ENCODE peak calls at places on chromosomes 6 and 20, in seven cellular contexts. A is neural progenitor cell; R is stimulated activated CD4-positive, alpha-beta T cell treated with anti-CD3 and anti-CD28 coated beads, Interleukin-15, amount 100 ng/mL, for 1 hour; N is head of caudate nucleus; O is GM13977; V is astrocyte of the cerebellum; F is HFFc6. B is an unnamed sample.

GRCh38 chr20:8507231-8507630 is 375.2 kb downstream of the PLCB1 start:
- DNase-seq in O (no peak), V (no peak), R (no peak), F (no peak), N (no peak), A (no peak), B (no peak)

GRCh38 chr20:53089866-53090265 is 117.7 kb downstream of the TSHZ2 start:
- DNase-seq in N (no peak), O (no peak), F (no peak), R (no peak), V (no peak), A (no peak), B (no peak)

GRCh38 chr6:2124260-2124709 is 121.1 kb downstream of the GMDS start:
- DNase-seq in F (no peak), R (no peak), V (no peak), N (no peak), A (no peak), O (no peak), B (no peak)

GRCh38 chr6:107820571-107821261 is 3.4 kb downstream of the SCML4 start:
- DNase-seq in F (no peak), V (peak; percentile 37), N (no peak), O (no peak), A (peak; percentile 23), R (no peak), B (peak; percentile 28)

GRCh38 chr20:21613512-21613911 is 92.0 kb upstream of the PAX1 start:
- DNase-seq in F (no peak), O (no peak), V (no peak), N (no peak), R (no peak), A (no peak), B (no peak)

GRCh38 chr6:149854532-149854931 is 9.6 kb downstream of the LRP11 start:
- DNase-seq in N (no peak), F (no peak), V (no peak), A (no peak), R (no peak), O (no peak), B (no peak)

GRCh38 chr20:17725094-17725835 is 25.5 kb downstream of the BANF2 start:
- DNase-seq in F (no peak), V (no peak), N (no peak), R (no peak), A (no peak), O (no peak), B (no peak)

GRCh38 chr6:37123957-37124729 is 45.8 kb upstream of the PIM1 start:
- DNase-seq in A (no peak), N (no peak), O (no peak), F (no peak), R (no peak), V (no peak), B (no peak)

GRCh38 chr6:52363222-52363867 is 1.4 kb downstream of the PAQR8 start:
- DNase-seq in F (no peak), R (no peak), V (no peak), A (no peak), N (peak; percentile 28), O (no peak), B (peak; percentile 61)

GRCh38 chr20:44056010-44056698 is 130.8 kb downstream of the JPH2 start:
- DNase-seq in F (no peak), O (no peak), R (no peak), A (peak; percentile 72), V (no peak), N (peak; percentile 51), B (peak; percentile 64)

GRCh38 chr6:37131104-37131959 is 38.6 kb upstream of the PIM1 start:
- DNase-seq in A (peak; percentile 55), O (no peak), N (peak; percentile 4), F (no peak), V (peak; percentile 39), R (no peak), B (peak; percentile 35)

GRCh38 chr6:42307141-42307470 is 89.4 kb upstream of the MRPS10 start:
- DNase-seq in A (no peak), R (no peak), V (no peak), N (no peak), O (no peak), F (no peak), B (no peak)

GRCh38 chr6:157047951-157048350 is 270.8 kb downstream of the ARID1B start:
- DNase-seq in A (no peak), O (no peak), N (no peak), V (no peak), R (no peak), F (no peak), B (no peak)

GRCh38 chr6:121732641-121733040 is 297.2 kb downstream of the GJA1 start:
- DNase-seq in F (no peak), O (no peak), V (no peak), A (no peak), R (no peak), N (no peak), B (no peak)

GRCh38 chr6:113818528-113818927 is 38.6 kb upstream of the MARCKS start:
- DNase-seq in O (no peak), A (no peak), V (no peak), N (no peak), F (no peak), R (no peak), B (no peak)

GRCh38 chr6:12483712-12484111 is 193.6 kb downstream of the EDN1 start:
- DNase-seq in O (peak; percentile 22), R (no peak), V (peak; percentile 66), F (peak; percentile 93), N (no peak), A (no peak), B (no peak)

GRCh38 chr6:2970753-2971419 is 481 bp downstream of the SERPINB6 start:
- DNase-seq in N (peak; percentile 80), F (peak; percentile 41), O (peak; percentile 60), R (peak; percentile 42), A (peak; percentile 64), V (no peak), B (peak; percentile 72)

GRCh38 chr20:3801846-3802245 is 5.7 kb downstream of the CDC25B start:
- DNase-seq in O (no peak), R (no peak), A (no peak), F (no peak), V (no peak), N (no peak), B (no peak)

GRCh38 chr20:2038161-2038560 is 44.3 kb upstream of the PDYN start:
- DNase-seq in R (no peak), F (no peak), N (no peak), V (no peak), O (no peak), A (no peak), B (no peak)

GRCh38 chr6:148179786-148180185 is 162.9 kb upstream of the SASH1 start:
- DNase-seq in V (no peak), N (peak; percentile 56), F (no peak), R (no peak), A (peak; percentile 31), O (no peak), B (no peak)

GRCh38 chr6:13302751-13303667 is 25.3 kb downstream of the TBC1D7 start:
- DNase-seq in R (no peak), N (peak; percentile 71), A (no peak), O (peak; percentile 78), F (peak; percentile 99), V (peak; percentile 34), B (peak; percentile 74)

GRCh38 chr20:10639762-10640556 is 33.8 kb downstream of the JAG1 start:
- DNase-seq in A (peak; percentile 86), N (no peak), O (no peak), F (no peak), R (no peak), V (no peak), B (peak; percentile 72)

B was measured in Ammon's horn.